ENCODE peak calls at places on chromosomes 3 and 15, in six cellular contexts. O is mucosa of descending colon, S is sigmoid colon, J is adrenal gland, X is thyroid gland, B is tibial artery. I is an unnamed sample.

GRCh38 chr15:35784745-35785144 is 238.8 kb upstream of the DPH6 start:
- DNase-seq in X (peak), J (no peak), B (no peak), O (no peak), S (no peak), I (peak)

GRCh38 chr3:187767266-187768032 is 22.2 kb upstream of the BCL6 start:
- DNase-seq in O (no peak), S (no peak), X (no peak), J (no peak), B (no peak), I (peak)

GRCh38 chr3:177602601-177603136 is 405.4 kb upstream of the TBL1XR1 start:
- DNase-seq in X (peak), S (no peak), O (no peak), J (no peak), B (no peak), I (no peak)

GRCh38 chr15:42165081-42165480 is 8.6 kb upstream of the PLA2G4F start:
- DNase-seq in S (no peak), B (no peak), O (no peak), X (no peak), J (no peak), I (peak)

GRCh38 chr15:42448281-42448680 is 42.7 kb downstream of the ZNF106 start:
- DNase-seq in J (no peak), S (no peak), X (no peak), B (no peak), O (no peak), I (no peak)

GRCh38 chr15:44009056-44009455 is 182.3 kb downstream of the WDR76 start:
- DNase-seq in J (peak), B (no peak), S (no peak), X (no peak), O (no peak), I (peak)

GRCh38 chr15:90561344-90562244 is 31.9 kb downstream of the CRTC3 start:
- DNase-seq in X (no peak), S (no peak), O (no peak), J (no peak), B (no peak), I (peak)

GRCh38 chr3:60542981-60543380 is 708.3 kb downstream of the FHIT start:
- DNase-seq in B (no peak), S (peak), O (no peak), X (no peak), J (no peak), I (no peak)

GRCh38 chr15:51752918-51753317 is 1.5 kb downstream of the TMOD2 start:
- DNase-seq in J (no peak), B (no peak), S (no peak), X (no peak), O (no peak), I (no peak)

GRCh38 chr3:123583563-123583962 is 1.3 kb downstream of the HACD2 start:
- DNase-seq in B (no peak), S (no peak), O (no peak), J (no peak), X (no peak), I (no peak)
- H3K4me3 ChIP-seq in B (peak), S (no peak), O (no peak), J (no peak), X (no peak), I (no peak)

GRCh38 chr15:31342781-31343626 is 16.4 kb downstream of the KLF13 start:
- DNase-seq in J (no peak), O (no peak), B (no peak), X (peak), S (no peak), I (no peak)
- TF ChIP-seq CTCF in J (no peak), O (no peak), B (no peak), X (no peak), S (no peak), I (no peak)

GRCh38 chr15:39580630-39581500 is at the start of gene THBS1:
- DNase-seq in S (peak), B (peak), J (peak), O (peak), X (peak), I (peak)
- H3K4me3 ChIP-seq in S (peak), B (peak), J (no peak), O (peak), X (peak), I (peak)

GRCh38 chr3:120147072-120147871 is 53.0 kb upstream of the GSK3B start:
- DNase-seq in B (no peak), S (no peak), J (no peak), X (no peak), O (no peak), I (no peak)
- TF ChIP-seq CTCF in B (no peak), S (no peak), J (no peak), X (no peak), O (no peak), I (no peak)

GRCh38 chr3:197953881-197954280 is 3.9 kb downstream of the RPL35A start:
- DNase-seq in S (no peak), X (no peak), B (no peak), O (no peak), J (peak), I (peak)
- H3K4me3 ChIP-seq in S (no peak), X (no peak), B (no peak), O (no peak), J (no peak), I (no peak)

DNA sequence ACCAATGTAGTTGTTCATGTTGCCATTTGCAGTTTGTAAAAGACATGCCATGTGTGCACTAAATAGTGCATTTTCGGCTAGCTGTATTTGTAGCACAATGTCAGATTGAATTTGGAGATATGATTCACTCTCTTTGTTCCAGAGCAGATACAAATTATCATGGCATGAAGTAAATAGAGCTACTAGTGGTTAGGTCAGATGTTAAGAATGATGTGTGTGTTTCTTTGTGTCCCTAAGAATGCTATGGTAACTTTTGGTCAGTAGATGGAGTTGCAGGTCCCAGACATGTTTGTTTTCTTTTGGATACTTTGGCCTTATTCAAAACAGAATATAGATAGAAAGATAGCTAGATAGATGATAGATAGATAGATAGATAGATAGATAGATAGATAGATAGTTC is 595.8 kb downstream of the NLGN1 start:
- DNase-seq in B (no peak), S (no peak), O (no peak), X (no peak), J (no peak), I (peak)
- TF ChIP-seq CTCF in B (no peak), S (no peak), O (no peak), X (no peak), J (no peak), I (peak)

GRCh38 chr15:67105991-67106763 is 40.8 kb downstream of the SMAD3 start:
- DNase-seq in O (no peak), X (no peak), B (no peak), J (no peak), S (no peak), I (no peak)

GRCh38 chr15:67107014-67107812 is 41.8 kb downstream of the SMAD3 start:
- DNase-seq in X (peak), S (peak), O (peak), B (peak), J (peak), I (peak)

GRCh38 chr15:67105065-67105951 is 39.9 kb downstream of the SMAD3 start:
- DNase-seq in X (no peak), J (peak), B (peak), O (no peak), S (peak), I (peak)

GRCh38 chr15:67108122-67108871 is 42.9 kb downstream of the SMAD3 start:
- DNase-seq in B (no peak), O (no peak), J (no peak), S (no peak), X (no peak), I (no peak)

GRCh38 chr15:67106764-67107013 is 41.3 kb downstream of the SMAD3 start:
- DNase-seq in S (no peak), J (no peak), O (no peak), X (no peak), B (no peak), I (no peak)
- H3K4me3 ChIP-seq in S (no peak), J (no peak), O (no peak), X (no peak), B (no peak), I (no peak)